ENCODE peak calls at places on chromosomes 3 and 15, in four cellular contexts. K is HepG2, D is GM12878, R is H1. O is an unnamed sample.

GRCh38 chr3:187957209-187957981 is 196.6 kb upstream of the LPP start:
- DNase-seq in D (no peak), R (no peak), K (no peak), O (no peak)

GRCh38 chr15:66923438-66923881 is 141.9 kb upstream of the SMAD3 start:
- DNase-seq in D (no peak), R (peak; percentile 87), K (peak; percentile 34), O (peak; percentile 59)

GRCh38 chr3:111338059-111338698 is 203.8 kb upstream of the CD96 start:
- DNase-seq in K (peak; percentile 62), D (no peak), R (peak; percentile 58), O (peak; percentile 3)

GRCh38 chr15:29056839-29057450 is 171.2 kb downstream of the APBA2 start:
- DNase-seq in D (no peak), K (no peak), R (peak; percentile 66), O (no peak)

GRCh38 chr3:105332961-105333360 is 33.7 kb upstream of the ALCAM start:
- DNase-seq in R (no peak), K (no peak), D (no peak), O (no peak)

GRCh38 chr15:69729167-69729748 is 276.6 kb downstream of the RPLP1 start:
- DNase-seq in R (peak; percentile 88), K (no peak), D (no peak), O (peak; percentile 41)

GRCh38 chr15:74432271-74432967 is 1.3 kb downstream of the SEMA7A start:
- DNase-seq in K (no peak), D (no peak), R (no peak), O (no peak)

GRCh38 chr3:33957176-33957575 is 158.7 kb downstream of the PDCD6IP start:
- DNase-seq in K (no peak), D (no peak), R (no peak), O (no peak)

DNA sequence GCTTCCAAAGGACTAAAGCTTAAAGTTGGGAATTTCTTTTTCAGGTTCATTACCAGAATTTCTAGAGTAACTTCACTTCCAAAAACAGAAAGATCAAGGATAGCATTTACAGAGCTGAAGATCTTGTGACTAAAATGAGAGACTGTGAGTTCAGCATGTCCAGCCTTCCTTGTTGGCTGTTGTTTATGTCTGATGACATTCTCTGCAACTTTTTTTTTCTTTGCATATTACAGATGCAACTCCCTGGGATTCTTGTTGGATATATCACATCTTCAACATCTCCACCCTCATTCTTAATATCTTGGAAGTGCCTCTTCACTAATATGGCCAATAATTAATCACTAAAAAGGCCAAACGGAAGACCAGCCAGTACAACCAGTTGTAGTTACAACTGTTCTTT is 86.2 kb upstream of the FRMD4B start:
- DNase-seq in K (no peak), D (no peak), R (no peak), O (no peak)
- TF ChIP-seq BRCA1 in K (no peak), D (no peak), R (no peak), O (no peak)

GRCh38 chr3:160804762-160805161 is 48.7 kb downstream of the PPM1L start:
- DNase-seq in R (no peak), K (no peak), D (no peak), O (no peak)
- TF ChIP-seq BRCA1 in R (no peak), K (no peak), D (no peak), O (no peak)

GRCh38 chr3:190034446-190034845 is 86.3 kb downstream of the P3H2 start:
- DNase-seq in K (no peak), R (no peak), D (no peak), O (no peak)

GRCh38 chr3:190036631-190037030 is 84.1 kb downstream of the P3H2 start:
- DNase-seq in R (no peak), D (no peak), K (no peak), O (no peak)

GRCh38 chr3:190027116-190027515 is 93.6 kb downstream of the P3H2 start:
- DNase-seq in K (no peak), D (no peak), R (no peak), O (no peak)

GRCh38 chr3:190032924-190033323 is 87.8 kb downstream of the P3H2 start:
- DNase-seq in R (no peak), K (no peak), D (no peak), O (no peak)

DNA sequence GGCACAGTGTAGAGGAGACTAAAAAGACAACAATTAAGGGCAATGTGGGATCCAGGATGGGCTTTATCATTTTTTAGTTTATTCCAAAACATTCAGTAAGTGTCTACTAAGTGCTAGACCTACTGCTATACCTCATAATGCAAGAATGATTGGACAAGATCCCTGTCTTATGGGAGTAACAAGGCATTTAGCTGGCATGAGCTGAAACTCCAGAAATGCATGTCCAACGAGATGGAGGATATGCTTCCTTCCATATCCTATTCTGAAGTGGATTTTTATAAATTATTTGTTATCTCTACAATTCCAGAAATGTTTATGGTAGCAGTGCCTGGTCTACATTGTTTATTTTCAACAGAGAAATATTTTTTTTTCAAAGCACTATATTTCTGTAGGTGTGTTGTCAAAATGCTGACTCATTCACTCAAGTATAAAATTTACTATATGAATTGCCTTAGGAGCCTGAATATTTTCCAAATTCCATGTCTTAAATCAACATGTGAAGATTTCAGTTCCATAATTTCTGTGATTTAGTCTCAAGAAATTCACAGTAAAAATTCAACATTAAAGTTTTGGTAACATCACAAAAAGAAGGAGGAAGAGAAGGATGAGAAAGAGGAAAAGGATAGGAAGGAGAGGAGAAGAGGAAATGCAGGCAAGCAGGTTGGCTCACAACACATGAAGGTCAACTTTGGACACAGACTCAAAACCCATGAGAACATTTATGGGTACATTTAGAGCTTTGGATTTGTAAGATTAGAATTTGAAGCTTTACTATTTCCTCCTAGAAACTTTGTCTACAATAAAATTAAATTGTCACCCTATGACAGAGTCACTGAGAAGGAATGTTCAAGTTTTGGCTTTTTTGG is 88.6 kb downstream of the P3H2 start:
- DNase-seq in K (no peak), R (no peak), D (no peak), O (no peak)
- TF ChIP-seq BRCA1 in K (no peak), R (no peak), D (no peak), O (no peak)

GRCh38 chr3:152193673-152194267 is 75.0 kb upstream of the MBNL1 start:
- DNase-seq in R (no peak), K (no peak), D (no peak), O (no peak)

GRCh38 chr3:152195206-152195605 is 73.5 kb upstream of the MBNL1 start:
- DNase-seq in R (no peak), K (no peak), D (no peak), O (no peak)

GRCh38 chr3:152190636-152191183 is 78.0 kb upstream of the MBNL1 start:
- DNase-seq in R (no peak), K (peak; percentile 32), D (no peak), O (no peak)

GRCh38 chr3:152192050-152192449 is 76.7 kb upstream of the MBNL1 start:
- DNase-seq in D (no peak), K (no peak), R (no peak), O (no peak)

GRCh38 chr3:152192936-152193672 is 75.6 kb upstream of the MBNL1 start:
- DNase-seq in K (no peak), R (no peak), D (no peak), O (no peak)
- TF ChIP-seq BRCA1 in K (no peak), R (no peak), D (no peak), O (no peak)

DNA sequence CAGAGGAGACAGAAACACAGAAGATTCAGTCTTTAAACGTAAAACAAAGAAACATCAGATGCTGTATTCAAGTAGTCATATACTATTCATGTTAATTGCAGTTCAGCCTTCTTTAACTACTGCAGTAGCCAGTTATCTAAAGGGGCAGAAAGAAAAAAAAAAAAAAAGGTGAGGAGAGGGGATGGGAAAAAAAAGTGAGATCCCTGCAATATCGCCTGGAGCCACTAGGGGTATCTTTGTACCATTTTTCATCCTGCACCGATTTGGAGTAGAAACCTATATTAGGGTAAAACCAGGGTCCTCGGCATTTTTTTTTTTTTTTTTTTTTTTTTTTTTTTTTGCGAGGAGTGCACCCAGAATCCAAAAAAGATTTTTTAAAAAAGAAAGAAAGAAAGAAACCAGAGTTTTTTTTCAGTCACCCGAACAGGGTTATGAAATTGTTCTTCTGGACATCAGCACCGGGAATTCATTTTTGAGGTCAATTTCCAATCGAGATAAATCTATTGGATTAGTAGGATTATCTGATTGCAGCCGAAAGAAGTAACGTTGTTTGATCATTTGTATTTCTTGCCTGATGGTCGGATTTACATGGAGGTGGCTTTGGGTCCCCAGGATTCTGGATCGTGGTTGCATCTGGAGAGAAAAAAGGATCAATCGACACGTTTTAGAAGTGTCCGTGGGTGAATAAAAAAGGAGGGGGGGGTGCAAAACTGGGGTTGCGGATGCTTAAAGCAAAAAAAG is 186.7 kb downstream of the NLGN1 start:
- DNase-seq in R (peak; percentile 76), K (no peak), D (no peak), O (peak; percentile 12)
- TF ChIP-seq BRCA1 in R (no peak), K (no peak), D (no peak), O (no peak)